ENCODE peak calls at places on chromosomes 12 and 14, in four cellular contexts. C, R, Q and N are unnamed samples.

GRCh38 chr12:56040151-56040550 is 1.6 kb upstream of the RPS26 start:
- DNase-seq in C (no peak), R (no peak), Q (no peak), N (no peak)

GRCh38 chr12:38662851-38663250 is 242.5 kb downstream of the CPNE8 start:
- DNase-seq in C (no peak), R (no peak), Q (no peak), N (no peak)

GRCh38 chr12:95460901-95461300 is 13.1 kb upstream of the METAP2 start:
- DNase-seq in C (no peak), R (no peak), Q (no peak), N (no peak)

GRCh38 chr14:38207830-38208815 is at the start of gene SSTR1:
- DNase-seq in C (peak; percentile 8), R (peak; percentile 91), Q (no peak), N (peak; percentile 15)

GRCh38 chr14:87966816-87967215 is 26.2 kb downstream of the GALC start:
- DNase-seq in C (no peak), R (no peak), Q (no peak), N (no peak)

GRCh38 chr12:2288471-2288870 is 235.7 kb downstream of the CACNA1C start:
- DNase-seq in C (no peak), R (no peak), Q (no peak), N (no peak)

GRCh38 chr14:96071561-96071960 is 32.4 kb downstream of the C14orf132 start:
- DNase-seq in C (no peak), R (peak; percentile 21), Q (peak; percentile 20), N (no peak)

GRCh38 chr12:52300796-52301691 is 9.7 kb upstream of the KRT81 start:
- DNase-seq in C (no peak), R (no peak), Q (no peak), N (no peak)

GRCh38 chr14:79424462-79424861 is 786.8 kb downstream of the DIO2 start:
- DNase-seq in C (no peak), R (no peak), Q (no peak), N (no peak)

GRCh38 chr14:31429791-31430190 is 9.4 kb upstream of the HEATR5A start:
- DNase-seq in C (no peak), R (no peak), Q (no peak), N (no peak)

GRCh38 chr14:94307410-94307992 is 14.4 kb upstream of the SERPINA10 start:
- DNase-seq in C (no peak), R (no peak), Q (no peak), N (no peak)

GRCh38 chr12:112367986-112368385 is 14.2 kb downstream of the HECTD4 start:
- DNase-seq in C (no peak), R (no peak), Q (no peak), N (no peak)

GRCh38 chr12:112359290-112359689 is 22.9 kb downstream of the HECTD4 start:
- DNase-seq in C (no peak), R (no peak), Q (no peak), N (no peak)

GRCh38 chr12:112361271-112361670 is 21.0 kb downstream of the HECTD4 start:
- DNase-seq in C (no peak), R (no peak), Q (no peak), N (no peak)

GRCh38 chr12:112357214-112357613 is 25.0 kb downstream of the HECTD4 start:
- DNase-seq in C (no peak), R (no peak), Q (no peak), N (no peak)

GRCh38 chr12:112362309-112362708 is 19.9 kb downstream of the HECTD4 start:
- DNase-seq in C (no peak), R (no peak), Q (no peak), N (no peak)
- H3K27ac ChIP-seq in C (no peak overlapping the region), R (no peak overlapping the region), Q (no peak overlapping the region), N (no peak overlapping the region)

GRCh38 chr14:101125313-101125712 is 221.8 kb upstream of the RTL1 start:
- DNase-seq in C (no peak), R (peak; percentile 8), Q (no peak), N (no peak)
- H3K27ac ChIP-seq in C (no peak overlapping the region), R (no peak overlapping the region), Q (no peak overlapping the region), N (no peak overlapping the region)

GRCh38 chr12:129772463-129773169 is 131.2 kb downstream of the TMEM132D start:
- DNase-seq in C (no peak), R (no peak), Q (no peak), N (no peak)

GRCh38 chr12:129776977-129777667 is 126.7 kb downstream of the TMEM132D start:
- DNase-seq in C (no peak), R (no peak), Q (no peak), N (no peak)

GRCh38 chr12:129765719-129766118 is 138.1 kb downstream of the TMEM132D start:
- DNase-seq in C (no peak), R (no peak), Q (no peak), N (no peak)

GRCh38 chr12:129773170-129773493 is 130.7 kb downstream of the TMEM132D start:
- DNase-seq in C (no peak), R (no peak), Q (no peak), N (no peak)

DNA sequence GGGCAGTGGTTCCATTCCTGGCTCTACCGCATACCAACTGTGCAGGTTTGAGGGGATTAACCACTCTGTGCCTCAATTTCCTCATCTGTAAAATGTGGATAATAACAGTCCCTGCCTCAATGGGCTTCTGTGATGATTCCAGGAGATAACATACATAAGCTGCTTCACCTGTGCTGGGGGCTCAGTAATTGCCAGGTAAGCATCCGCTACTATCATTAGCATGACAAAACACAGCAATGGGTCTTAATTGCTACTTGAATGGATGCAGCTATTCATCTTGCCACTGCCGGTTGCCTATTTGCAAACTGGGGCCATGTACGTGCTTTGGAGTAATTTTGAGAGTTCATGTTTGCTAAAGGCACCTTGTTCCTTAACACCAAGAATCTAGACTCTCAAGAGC is 132.6 kb downstream of the TMEM132D start:
- DNase-seq in C (no peak), R (no peak), Q (no peak), N (no peak)
- H3K27ac ChIP-seq in C (no peak overlapping the region), R (no peak overlapping the region), Q (no peak overlapping the region), N (no peak overlapping the region)

GRCh38 chr12:18261906-18262305 is 588 bp downstream of the PIK3C2G start:
- DNase-seq in C (peak; percentile 6), R (no peak), Q (no peak), N (no peak)
- H3K27ac ChIP-seq in C (no peak overlapping the region), R (no peak overlapping the region), Q (peak overlapping the region; percentile 92), N (no peak overlapping the region)

DNA sequence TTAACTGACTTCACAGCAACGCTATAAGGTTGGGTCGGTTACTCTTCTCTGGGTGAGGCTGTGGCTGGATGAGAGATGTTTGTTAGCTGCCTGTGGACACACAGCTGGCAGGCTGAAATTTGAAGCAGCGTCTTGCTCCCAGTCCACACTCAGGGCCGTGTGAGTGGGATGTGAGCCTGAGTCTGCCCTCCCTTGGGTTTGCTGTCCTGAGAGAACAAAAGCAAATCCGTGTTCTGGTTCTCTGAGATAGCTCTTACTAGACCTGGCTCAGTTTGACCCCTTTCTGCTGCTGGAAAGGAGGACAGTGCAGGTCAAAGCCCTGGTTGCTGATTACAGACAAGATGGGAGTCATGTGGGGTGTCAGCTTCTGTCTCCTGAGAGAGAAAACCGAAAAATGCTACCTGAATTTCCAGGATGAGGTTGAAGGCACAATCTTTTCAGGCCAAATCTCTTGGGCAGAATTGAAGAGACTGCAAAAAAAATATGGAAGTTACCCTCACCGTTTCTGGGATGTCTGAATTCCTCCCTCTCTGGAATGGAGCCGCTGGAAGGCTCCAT is 270.8 kb downstream of the ZFP36L1 start:
- DNase-seq in C (no peak), R (no peak), Q (no peak), N (no peak)
- H3K27ac ChIP-seq in C (peak overlapping the region; percentile 69), R (peak overlapping the region; percentile 42), Q (peak overlapping the region; percentile 80), N (peak overlapping the region; percentile 78)

GRCh38 chr14:104749958-104750529 is 2.9 kb upstream of the SIVA1 start:
- DNase-seq in C (no peak), R (no peak), Q (no peak), N (no peak)
- H3K27ac ChIP-seq in C (no peak overlapping the region), R (peak overlapping the region; percentile 38), Q (no peak overlapping the region), N (no peak overlapping the region)

DNA sequence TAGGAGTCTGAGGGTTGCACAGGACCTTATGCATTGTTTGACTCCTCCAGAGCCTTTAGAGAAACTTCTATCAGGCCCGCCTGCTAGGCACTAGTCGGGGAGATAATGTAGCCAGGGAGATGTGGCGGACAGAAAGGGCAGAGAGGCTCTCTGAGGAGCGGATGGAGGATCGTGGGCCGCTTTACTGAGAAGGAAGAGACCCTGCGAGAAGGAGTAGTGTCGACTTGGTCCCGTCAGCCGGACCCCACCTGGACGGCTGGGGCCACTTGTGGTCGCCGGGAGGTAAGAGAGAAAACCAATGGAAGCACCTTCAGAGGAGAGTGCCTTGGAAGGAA is 467 bp upstream of the MCRS1 start:
- DNase-seq in C (no peak), R (no peak), Q (no peak), N (no peak)
- H3K27ac ChIP-seq in C (peak overlapping the region; percentile 57), R (peak overlapping the region; percentile 93), Q (peak overlapping the region; percentile 91), N (peak overlapping the region; percentile 94)